ENCODE peak calls at places on chromosomes 4 and X, in four cellular contexts. L is CD8-positive, alpha-beta T cell; W is tibial nerve; I is RWPE1. N is an unnamed sample.

GRCh38 chr4:16090306-16090705 is 6.5 kb upstream of the PROM1 start:
- DNase-seq in W (no peak), I (no peak), L (no peak), N (no peak)

GRCh38 chrX:84322083-84322827 is 134.3 kb upstream of the RPS6KA6 start:
- DNase-seq in L (no peak), I (no peak), W (no peak), N (no peak)

GRCh38 chr4:89616382-89616781 is 220.6 kb downstream of the SNCA start:
- DNase-seq in L (no peak), I (no peak), W (no peak), N (no peak)

GRCh38 chr4:152618971-152619370 is 60.8 kb downstream of the TMEM154 start:
- DNase-seq in L (no peak), W (no peak), I (peak), N (no peak)

GRCh38 chr4:123869517-123870282 is 473.1 kb downstream of the SPRY1 start:
- DNase-seq in I (no peak), W (no peak), L (no peak), N (no peak)

GRCh38 chr4:139689093-139689722 is 23.6 kb downstream of the MGST2 start:
- DNase-seq in I (no peak), W (no peak), L (no peak), N (no peak)

GRCh38 chr4:150150545-150151156 is 72.4 kb downstream of the DCLK2 start:
- DNase-seq in L (no peak), I (no peak), W (no peak), N (no peak)

GRCh38 chrX:107450823-107451509 is 1.5 kb downstream of the FRMPD3 start:
- DNase-seq in L (peak), W (no peak), I (no peak), N (no peak)

GRCh38 chrX:115560978-115561604 is at the start of gene PLS3:
- DNase-seq in W (peak), I (peak), L (no peak), N (peak)

GRCh38 chr4:140189846-140190245 is 35.9 kb upstream of the MAML3 start:
- DNase-seq in L (no peak), W (no peak), I (no peak), N (no peak)

GRCh38 chr4:2755821-2756690 is at the start of gene TNIP2:
- DNase-seq in L (peak), I (peak), W (peak), N (peak)

GRCh38 chr4:27018076-27018475 is 157.4 kb downstream of the STIM2 start:
- DNase-seq in I (no peak), W (no peak), L (no peak), N (no peak)

GRCh38 chrX:49191033-49191871 is 5.1 kb upstream of the PRICKLE3 start:
- DNase-seq in W (peak), L (peak), I (peak), N (peak)

GRCh38 chr4:105624530-105624929 is 72.1 kb downstream of the ARHGEF38 start:
- DNase-seq in W (no peak), L (no peak), I (no peak), N (peak)

GRCh38 chr4:86185659-86186058 is 174.2 kb downstream of the MAPK10 start:
- DNase-seq in W (no peak), I (no peak), L (no peak), N (no peak)

GRCh38 chrX:85004255-85004654 is 578 bp downstream of the APOOL start:
- DNase-seq in W (no peak), L (no peak), I (peak), N (no peak)

DNA sequence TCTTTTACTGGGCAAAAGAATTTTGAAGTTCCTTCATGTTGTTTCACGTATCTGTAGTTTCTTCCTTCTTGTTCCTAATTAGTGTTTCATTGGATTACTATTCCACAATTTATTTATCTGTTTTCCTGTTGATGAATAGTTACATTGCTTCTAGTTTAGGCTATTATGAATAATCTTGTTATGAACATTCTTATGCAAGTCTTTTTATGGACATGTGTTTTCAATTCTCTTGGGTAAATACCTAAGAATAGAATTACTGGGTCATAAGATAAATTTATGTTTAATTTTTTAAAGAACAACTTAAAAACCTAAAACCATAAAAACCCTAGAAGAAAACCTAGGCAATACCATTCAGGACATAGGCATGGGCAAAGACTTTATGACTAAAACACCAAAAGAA is 70.9 kb upstream of the RXFP1 start:
- DNase-seq in L (no peak), W (no peak), I (no peak), N (no peak)
- TF ChIP-seq CTCF in L (no peak), W (no peak), I (no peak), N (no peak)

DNA sequence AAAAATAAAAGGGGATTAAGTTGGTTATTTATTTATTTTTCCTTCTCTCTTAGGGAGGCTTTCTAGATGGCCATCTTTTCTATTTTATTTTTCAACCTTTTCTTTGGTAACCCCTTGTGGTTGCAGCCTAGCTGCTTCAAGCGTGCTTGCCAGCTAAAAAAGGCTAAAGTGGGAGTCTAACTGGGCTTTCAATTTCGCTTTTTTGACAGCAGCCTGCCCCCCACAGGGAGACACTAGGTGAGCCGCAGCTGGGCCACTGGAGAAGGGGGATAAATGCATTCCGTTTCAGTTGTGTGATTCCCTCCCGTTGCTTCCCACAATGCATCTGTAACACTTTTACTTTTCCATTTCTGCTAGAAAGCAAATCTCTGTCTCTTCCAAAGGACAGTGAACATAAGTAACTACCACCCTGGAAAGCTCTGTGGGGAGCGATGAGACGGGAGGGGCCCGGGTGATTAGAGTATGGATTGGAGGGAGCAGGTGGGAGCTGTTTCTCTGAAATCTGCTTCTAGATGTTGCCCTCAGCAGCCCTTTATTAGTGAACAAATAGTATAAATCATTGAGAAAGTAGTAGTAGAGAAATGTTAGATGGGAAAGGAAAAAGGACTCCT is 86.2 kb upstream of the RAPGEF2 start:
- DNase-seq in L (no peak), W (no peak), I (no peak), N (no peak)
- TF ChIP-seq CTCF in L (no peak), W (peak), I (no peak), N (peak)

DNA sequence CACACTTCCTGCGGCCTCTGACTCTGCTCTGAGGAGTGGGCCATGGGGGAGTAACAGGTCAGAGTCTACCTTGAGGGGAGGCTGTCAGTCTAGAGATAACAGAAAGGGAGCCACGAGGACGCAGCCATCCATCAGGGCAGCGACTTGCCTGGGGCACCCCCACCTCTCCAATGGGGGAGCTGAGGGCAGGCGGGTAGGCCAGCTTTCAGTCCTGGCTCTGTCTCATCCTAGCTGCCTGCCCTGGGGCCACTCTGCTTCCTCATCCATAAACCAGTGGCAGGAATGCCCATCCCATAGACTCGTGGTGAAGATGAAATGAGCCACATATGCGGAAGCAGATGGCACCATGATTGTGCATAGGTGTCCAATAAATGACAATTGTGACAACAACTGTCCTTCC is 13.2 kb downstream of the MAGED2 start:
- DNase-seq in W (no peak), I (no peak), L (no peak), N (no peak)
- TF ChIP-seq CTCF in W (no peak), I (no peak), L (no peak), N (no peak)

GRCh38 chr4:164997324-164997723 is 19.9 kb upstream of the TRIM61 start:
- DNase-seq in W (no peak), I (peak), L (no peak), N (no peak)
- TF ChIP-seq CTCF in W (no peak), I (no peak), L (no peak), N (no peak)

DNA sequence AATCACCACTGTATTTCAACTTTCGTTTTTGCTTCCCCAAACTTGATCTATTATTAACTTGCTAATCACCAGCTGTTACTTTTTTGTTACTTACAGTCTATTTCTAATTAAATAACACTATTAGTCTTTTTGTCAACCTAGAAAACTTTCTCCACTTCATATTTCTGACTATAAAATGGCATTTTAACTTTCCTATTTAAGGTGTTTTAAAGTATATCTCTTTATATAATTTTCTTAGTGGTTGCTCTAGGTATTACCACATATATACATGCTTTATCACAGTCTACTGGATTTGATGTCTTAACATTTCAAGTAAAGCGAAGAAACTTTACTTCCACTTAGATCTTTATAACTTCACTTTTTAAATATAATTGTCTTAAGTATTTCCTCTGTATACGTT is 421.2 kb downstream of the DCAF12L2 start:
- DNase-seq in I (no peak), L (no peak), W (no peak), N (no peak)
- TF ChIP-seq CTCF in I (no peak), L (no peak), W (no peak), N (no peak)

DNA sequence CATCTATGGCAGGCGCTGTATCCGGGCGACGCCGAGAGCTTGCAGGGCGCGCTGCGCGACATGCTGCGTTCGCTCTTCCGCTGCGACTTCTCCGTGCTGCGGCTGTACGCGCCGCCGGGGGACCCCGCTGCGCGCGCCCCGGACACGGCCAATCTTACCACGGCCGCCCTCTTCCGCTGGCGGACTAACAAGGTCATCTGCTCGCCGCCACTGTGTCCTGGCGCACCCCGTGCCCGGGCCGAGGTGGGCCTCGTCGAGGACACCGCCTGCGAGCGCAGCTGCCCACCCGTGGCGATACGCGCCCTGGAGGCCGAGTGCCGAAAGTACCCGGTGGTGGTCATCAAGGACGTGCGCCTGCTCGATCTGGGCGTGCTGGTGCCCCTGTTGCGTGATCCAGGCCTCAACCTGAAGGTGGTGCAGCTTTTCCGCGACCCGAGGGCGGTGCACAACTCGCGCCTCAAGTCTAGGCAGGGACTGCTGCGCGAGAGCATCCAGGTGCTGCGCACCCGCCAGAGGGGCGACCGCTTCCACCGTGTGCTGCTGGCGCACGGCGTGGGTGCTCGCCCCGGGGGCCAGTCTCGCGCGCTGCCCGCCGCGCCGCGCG is 874 bp downstream of the CHST7 start:
- DNase-seq in I (no peak), W (no peak), L (peak), N (no peak)
- TF ChIP-seq CTCF in I (no peak), W (no peak), L (no peak), N (peak)

GRCh38 chrX:2913118-2913517 is 16.0 kb downstream of the ARSD start:
- DNase-seq in W (no peak), I (no peak), L (no peak), N (no peak)
- TF ChIP-seq CTCF in W (peak), I (no peak), L (no peak), N (peak)

GRCh38 chrX:51804741-51805140 is 61.5 kb downstream of the GSPT2 start:
- DNase-seq in I (no peak), W (no peak), L (no peak), N (no peak)
- TF ChIP-seq CTCF in I (no peak), W (no peak), L (no peak), N (peak)

N was measured in HFFc6.